ENCODE peak calls at places on chromosome 5, in four cellular contexts. M is nephron progenitor cell, K is activated B cell treated with CpG ODN at 0.5 μM for 24 hours, I is lower lobe of right lung. H is an unnamed sample.
A peak's percentile ranks its signal among the peaks of the same experiment; 100 is the strongest.

GRCh38 chr5:82054004-82054710 is 82.3 kb downstream of the ATG10 start:
- DNase-seq in K (no peak), M (no peak), I (no peak), H (no peak)

GRCh38 chr5:128163991-128164390 is 80.4 kb downstream of the SLC12A2 start:
- DNase-seq in M (no peak), I (no peak), K (no peak), H (no peak)

GRCh38 chr5:23419115-23419514 is 88.3 kb upstream of the PRDM9 start:
- DNase-seq in K (no peak), M (peak; percentile 6), I (no peak), H (no peak)

GRCh38 chr5:139696894-139697658 is 48.9 kb downstream of the CXXC5 start:
- DNase-seq in I (peak; percentile 77), K (no peak), M (peak; percentile 73), H (no peak)

GRCh38 chr5:3356016-3356415 is 239.6 kb upstream of the IRX1 start:
- DNase-seq in I (no peak), M (no peak), K (no peak), H (no peak)

GRCh38 chr5:104179057-104179456 is 616.5 kb upstream of the NUDT12 start:
- DNase-seq in I (no peak), K (no peak), M (peak; percentile 3), H (no peak)

GRCh38 chr5:158471179-158471924 is 612.4 kb upstream of the CLINT1 start:
- DNase-seq in K (no peak), I (no peak), M (no peak), H (no peak)

GRCh38 chr5:156647034-156647451 is 203.1 kb upstream of the PPP1R2B start:
- DNase-seq in K (no peak), I (no peak), M (no peak), H (no peak)

GRCh38 chr5:124754206-124754927 is 7.9 kb upstream of the ZNF608 start:
- DNase-seq in M (no peak), I (no peak), K (no peak), H (no peak)

GRCh38 chr5:57432876-57433275 is 49.7 kb downstream of the ACTBL2 start:
- DNase-seq in M (no peak), I (no peak), K (no peak), H (no peak)

GRCh38 chr5:180689071-180689694 is 39.8 kb upstream of the FLT4 start:
- DNase-seq in K (no peak), I (no peak), M (no peak), H (no peak)

GRCh38 chr5:29387384-29387783 is 1806.1 kb upstream of the CDH6 start:
- DNase-seq in M (no peak), I (no peak), K (no peak), H (no peak)

GRCh38 chr5:55484531-55484930 is 50.2 kb downstream of the PLPP1 start:
- DNase-seq in I (no peak), M (no peak), K (no peak), H (no peak)
- TF ChIP-seq CTCF in I (no peak), M (no peak), K (no peak), H (no peak)

DNA sequence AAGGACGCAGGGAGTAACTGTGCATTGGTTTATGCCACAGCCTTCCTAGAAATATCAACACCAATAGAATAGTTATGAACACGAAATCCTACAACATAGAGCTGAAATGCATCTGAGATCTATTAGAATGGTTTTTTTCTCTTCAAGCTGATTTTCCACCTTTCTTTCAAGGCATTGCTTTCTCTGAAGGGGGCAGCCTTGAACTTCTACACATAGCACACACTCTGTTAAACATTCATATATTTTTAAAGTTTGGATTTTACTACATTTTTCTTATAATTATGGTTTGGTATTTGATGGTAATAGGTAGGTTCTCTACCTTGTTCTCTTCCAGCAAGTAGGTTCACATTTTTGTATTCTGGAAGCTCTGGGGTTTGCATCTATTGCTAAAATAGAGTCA is 661.8 kb downstream of the SEMA5A start:
- DNase-seq in M (no peak), I (no peak), K (no peak), H (no peak)
- TF ChIP-seq CTCF in M (no peak), I (no peak), K (no peak), H (no peak)

GRCh38 chr5:155147222-155147621 is 133.7 kb downstream of the KIF4B start:
- DNase-seq in M (no peak), K (no peak), I (no peak), H (no peak)

GRCh38 chr5:155144956-155145355 is 131.4 kb downstream of the KIF4B start:
- DNase-seq in M (no peak), K (no peak), I (no peak), H (no peak)

GRCh38 chr5:155148694-155149093 is 135.1 kb downstream of the KIF4B start:
- DNase-seq in M (no peak), K (no peak), I (no peak), H (no peak)

GRCh38 chr5:155154973-155155372 is 141.4 kb downstream of the KIF4B start:
- DNase-seq in K (no peak), I (no peak), M (no peak), H (no peak)

GRCh38 chr5:155150012-155150411 is 136.5 kb downstream of the KIF4B start:
- DNase-seq in K (no peak), M (no peak), I (no peak), H (no peak)
- TF ChIP-seq CTCF in K (no peak), M (no peak), I (no peak), H (no peak)

DNA sequence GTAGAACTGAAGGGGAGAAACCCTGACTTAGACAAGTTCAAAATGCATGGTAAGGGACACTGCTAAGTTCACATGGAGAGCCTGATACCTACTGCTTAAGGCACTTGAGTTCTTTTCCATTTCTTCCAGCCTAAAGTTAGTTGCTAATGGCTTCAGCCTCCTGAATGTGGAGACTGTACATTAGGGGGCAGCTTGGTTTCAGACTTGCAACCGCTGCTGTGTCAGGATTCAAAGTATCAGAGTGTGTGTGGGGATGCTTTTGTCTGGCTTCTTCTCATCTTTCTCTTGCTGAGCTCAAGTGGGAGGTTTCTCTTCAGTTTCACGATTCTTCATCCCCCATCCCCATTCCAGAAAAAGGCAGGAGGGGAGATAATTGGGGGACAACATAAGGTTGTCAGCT is 49.4 kb downstream of the ATP10B start:
- DNase-seq in M (no peak), K (no peak), I (no peak), H (no peak)
- TF ChIP-seq CTCF in M (peak; percentile 7), K (no peak), I (peak; percentile 7), H (no peak)

DNA sequence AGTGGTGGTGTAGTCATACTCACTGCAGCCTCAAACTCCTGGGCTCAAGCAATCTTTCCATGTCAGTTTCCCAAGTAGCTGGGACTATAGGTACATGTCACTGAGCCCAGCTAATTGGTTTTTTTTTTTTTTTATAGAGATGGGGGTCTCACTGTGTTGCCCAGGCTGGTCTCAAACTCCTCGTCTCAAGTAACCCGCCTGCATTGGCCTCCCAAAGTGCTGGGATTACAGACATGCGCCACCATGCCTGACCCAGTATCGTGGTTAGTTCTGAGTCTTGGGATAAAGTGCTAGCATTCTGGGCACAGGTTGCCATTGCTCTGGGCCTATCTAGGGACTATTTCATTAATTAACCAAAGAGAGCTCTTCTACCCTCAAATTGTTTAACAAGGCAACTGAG is 108.3 kb downstream of the PLPP1 start:
- DNase-seq in I (no peak), M (no peak), K (no peak), H (no peak)
- TF ChIP-seq CTCF in I (no peak), M (no peak), K (no peak), H (no peak)